ENCODE peak calls at places on chromosomes 5 and 9, in four cellular contexts. B is IMR-90, N is gastrocnemius medialis, Q is heart left ventricle. L is an unnamed sample.

GRCh38 chr5:17694922-17695321 is 60.7 kb downstream of the TAF11L14 start:
- DNase-seq in N (no peak), B (no peak), Q (no peak), L (no peak)

GRCh38 chr9:19939890-19940289 is 151.1 kb upstream of the SLC24A2 start:
- DNase-seq in Q (no peak), B (no peak), N (no peak), L (no peak)

GRCh38 chr9:2018162-2018643 is 3.1 kb downstream of the SMARCA2 start:
- DNase-seq in N (no peak), Q (no peak), B (no peak), L (no peak)

GRCh38 chr9:137744632-137745183 is 125.9 kb downstream of the EHMT1 start:
- DNase-seq in Q (no peak), B (no peak), N (no peak), L (no peak)

GRCh38 chr9:37693265-37693664 is 42.5 kb downstream of the FRMPD1 start:
- DNase-seq in N (peak; percentile 18), Q (no peak), B (peak; percentile 20), L (no peak)

GRCh38 chr9:130327070-130327780 is 61.7 kb downstream of the HMCN2 start:
- DNase-seq in B (no peak), N (no peak), Q (no peak), L (no peak)

GRCh38 chr9:98709968-98710965 is 1.5 kb upstream of the GABBR2 start:
- DNase-seq in N (no peak), B (peak; percentile 73), Q (no peak), L (peak; percentile 34)

GRCh38 chr5:140106101-140106500 is 7.8 kb upstream of the PURA start:
- DNase-seq in B (no peak), Q (no peak), N (no peak), L (no peak)

GRCh38 chr9:28692012-28692411 is 1118.7 kb upstream of the C9orf72 start:
- DNase-seq in N (no peak), B (no peak), Q (no peak), L (no peak)

GRCh38 chr9:116276651-116277121 is 123.1 kb downstream of the PAPPA start:
- DNase-seq in N (no peak), B (no peak), Q (no peak), L (no peak)

GRCh38 chr9:89482950-89483349 is 15.0 kb downstream of the SEMA4D start:
- DNase-seq in B (no peak), Q (no peak), N (peak; percentile 79), L (no peak)

GRCh38 chr5:43232943-43233833 is 41.2 kb downstream of the NIM1K start:
- DNase-seq in B (no peak), Q (no peak), N (no peak), L (no peak)

GRCh38 chr5:38434981-38435710 is 121.3 kb downstream of the LIFR start:
- DNase-seq in Q (no peak), N (no peak), B (peak; percentile 48), L (no peak)

GRCh38 chr9:33466565-33467495 is 6.9 kb downstream of the NOL6 start:
- DNase-seq in Q (peak; percentile 50), N (no peak), B (peak; percentile 24), L (peak; percentile 38)

GRCh38 chr9:92438900-92439526 is 14.7 kb upstream of the OMD start:
- DNase-seq in Q (no peak), B (peak; percentile 53), N (no peak), L (peak; percentile 38)

GRCh38 chr5:142433526-142434321 is 108.9 kb upstream of the SPRY4 start:
- DNase-seq in B (peak; percentile 47), Q (no peak), N (no peak), L (peak; percentile 43)

GRCh38 chr9:121362813-121363585 is 7.1 kb downstream of the STOM start:
- DNase-seq in B (peak; percentile 52), N (no peak), Q (no peak), L (peak; percentile 75)

GRCh38 chr9:93662952-93663572 is 86.7 kb downstream of the PHF2 start:
- DNase-seq in Q (no peak), N (no peak), B (no peak), L (no peak)

GRCh38 chr5:74870299-74871067 is 4.3 kb upstream of the FAM169A start:
- DNase-seq in B (no peak), N (no peak), Q (no peak), L (no peak)

GRCh38 chr5:67089200-67089725 is 107.3 kb downstream of the CD180 start:
- DNase-seq in Q (no peak), B (peak; percentile 65), N (no peak), L (no peak)

GRCh38 chr9:101093620-101094019 is 65.1 kb downstream of the PLPPR1 start:
- DNase-seq in B (no peak), Q (no peak), N (no peak), L (peak; percentile 86)

GRCh38 chr9:137019891-137020683 is 8.0 kb downstream of the ABCA2 start:
- DNase-seq in Q (no peak), N (no peak), B (no peak), L (no peak)

GRCh38 chr5:107576736-107577440 is 93.8 kb downstream of the EFNA5 start:
- DNase-seq in B (no peak), Q (no peak), N (no peak), L (no peak)

GRCh38 chr5:67164856-67165523 is 31.6 kb downstream of the CD180 start:
- DNase-seq in B (no peak), Q (no peak), N (no peak), L (no peak)

GRCh38 chr9:127096208-127096607 is 26.2 kb downstream of the ANGPTL2 start:
- DNase-seq in Q (peak; percentile 60), B (no peak), N (no peak), L (no peak)

GRCh38 chr5:115262405-115263247 is at the start of gene PGGT1B:
- DNase-seq in N (peak; percentile 49), B (peak; percentile 55), Q (peak; percentile 79), L (peak; percentile 77)
- TF ChIP-seq POLR2A in N (peak; percentile 20), B (peak; percentile 78), Q (no peak), L (peak; percentile 89)

GRCh38 chr5:177300236-177300880 is 3.2 kb downstream of the RAB24 start:
- DNase-seq in Q (peak; percentile 82), B (peak; percentile 80), N (no peak), L (peak; percentile 93)
- TF ChIP-seq CTCF in Q (no peak), B (peak; percentile 28), N (no peak), L (peak; percentile 42)

GRCh38 chr5:111514087-111514486 is 1.8 kb upstream of the STARD4 start:
- DNase-seq in N (no peak), Q (no peak), B (no peak), L (no peak)

GRCh38 chr5:111513175-111513520 is 813 bp upstream of the STARD4 start:
- DNase-seq in Q (no peak), N (no peak), B (no peak), L (no peak)

GRCh38 chr5:111511174-111512025 is 935 bp downstream of the STARD4 start:
- DNase-seq in N (no peak), Q (no peak), B (peak; percentile 40), L (peak; percentile 69)

GRCh38 chr5:111512026-111512405 is 319 bp downstream of the STARD4 start:
- DNase-seq in B (peak; percentile 31), Q (no peak), N (peak; percentile 5), L (no peak)

DNA sequence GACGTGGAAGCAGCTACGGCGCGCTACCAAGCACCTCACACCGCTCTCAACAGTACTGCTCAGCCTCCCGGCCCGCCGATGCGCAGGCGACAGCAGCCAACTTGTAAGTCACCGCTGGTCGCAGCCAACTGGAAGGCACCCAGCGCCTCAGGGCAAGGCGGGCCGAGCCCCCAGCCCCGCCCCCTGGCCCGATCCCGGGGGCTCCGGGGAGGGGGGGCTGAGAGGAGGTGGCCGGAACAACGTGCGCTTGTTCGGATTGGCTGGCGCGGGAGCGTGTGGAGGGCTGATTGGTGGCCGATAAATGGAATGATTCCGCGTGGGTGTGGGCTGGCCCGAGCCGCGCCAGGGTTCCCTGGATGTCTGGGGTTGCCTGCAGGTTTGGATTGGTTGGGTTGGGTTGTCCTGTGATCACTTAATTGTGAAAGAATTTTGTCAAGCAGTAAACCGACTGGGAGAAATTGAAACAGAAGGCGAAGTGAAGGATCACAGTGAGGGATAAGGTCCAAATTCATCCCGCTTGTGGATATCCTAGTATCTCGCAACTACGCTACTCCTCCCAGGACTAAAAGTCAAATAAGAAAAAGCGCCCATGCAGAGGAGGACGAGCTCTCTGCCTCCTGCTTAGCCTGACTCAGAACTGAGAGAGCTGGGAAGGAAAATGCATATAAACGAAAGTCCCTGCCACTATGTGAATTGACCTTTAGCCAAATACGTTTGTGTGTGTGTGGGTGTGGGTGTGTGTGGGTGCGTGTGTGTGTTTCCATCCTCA is at the start of gene STARD4:
- DNase-seq in Q (peak; percentile 96), N (peak; percentile 79), B (peak; percentile 92), L (peak; percentile 97)
- TF ChIP-seq POLR2A in Q (no peak), N (peak; percentile 48), B (peak; percentile 58), L (peak; percentile 61)

GRCh38 chr5:150319484-150319790 is 16.7 kb upstream of the ARSI start:
- DNase-seq in N (no peak), Q (no peak), B (no peak), L (no peak)

GRCh38 chr5:150321211-150321610 is 18.5 kb upstream of the ARSI start:
- DNase-seq in Q (no peak), B (no peak), N (no peak), L (no peak)

GRCh38 chr5:150317048-150318003 is 14.6 kb upstream of the ARSI start:
- DNase-seq in N (no peak), Q (no peak), B (peak; percentile 95), L (peak; percentile 81)

GRCh38 chr5:150320048-150320555 is 17.4 kb upstream of the ARSI start:
- DNase-seq in Q (peak; percentile 54), B (peak; percentile 78), N (peak; percentile 71), L (no peak)

GRCh38 chr5:150318613-150319483 is 16.1 kb upstream of the ARSI start:
- DNase-seq in N (no peak), B (no peak), Q (no peak), L (no peak)
- TF ChIP-seq CTCF in N (no peak), B (no peak), Q (no peak), L (no peak)

GRCh38 chr5:9546973-9547947 is 1.4 kb upstream of the SEMA5A start:
- DNase-seq in B (peak; percentile 62), N (no peak), Q (no peak), L (peak; percentile 53)

GRCh38 chr5:9544502-9545300 is 1.2 kb downstream of the SEMA5A start:
- DNase-seq in Q (peak; percentile 86), B (peak; percentile 80), N (peak; percentile 39), L (peak; percentile 48)

GRCh38 chr5:9544056-9544455 is 1.8 kb downstream of the SEMA5A start:
- DNase-seq in N (no peak), Q (no peak), B (peak; percentile 22), L (peak; percentile 7)

GRCh38 chr5:9545301-9545958 is 445 bp downstream of the SEMA5A start:
- DNase-seq in B (no peak), N (no peak), Q (peak; percentile 27), L (no peak)

DNA sequence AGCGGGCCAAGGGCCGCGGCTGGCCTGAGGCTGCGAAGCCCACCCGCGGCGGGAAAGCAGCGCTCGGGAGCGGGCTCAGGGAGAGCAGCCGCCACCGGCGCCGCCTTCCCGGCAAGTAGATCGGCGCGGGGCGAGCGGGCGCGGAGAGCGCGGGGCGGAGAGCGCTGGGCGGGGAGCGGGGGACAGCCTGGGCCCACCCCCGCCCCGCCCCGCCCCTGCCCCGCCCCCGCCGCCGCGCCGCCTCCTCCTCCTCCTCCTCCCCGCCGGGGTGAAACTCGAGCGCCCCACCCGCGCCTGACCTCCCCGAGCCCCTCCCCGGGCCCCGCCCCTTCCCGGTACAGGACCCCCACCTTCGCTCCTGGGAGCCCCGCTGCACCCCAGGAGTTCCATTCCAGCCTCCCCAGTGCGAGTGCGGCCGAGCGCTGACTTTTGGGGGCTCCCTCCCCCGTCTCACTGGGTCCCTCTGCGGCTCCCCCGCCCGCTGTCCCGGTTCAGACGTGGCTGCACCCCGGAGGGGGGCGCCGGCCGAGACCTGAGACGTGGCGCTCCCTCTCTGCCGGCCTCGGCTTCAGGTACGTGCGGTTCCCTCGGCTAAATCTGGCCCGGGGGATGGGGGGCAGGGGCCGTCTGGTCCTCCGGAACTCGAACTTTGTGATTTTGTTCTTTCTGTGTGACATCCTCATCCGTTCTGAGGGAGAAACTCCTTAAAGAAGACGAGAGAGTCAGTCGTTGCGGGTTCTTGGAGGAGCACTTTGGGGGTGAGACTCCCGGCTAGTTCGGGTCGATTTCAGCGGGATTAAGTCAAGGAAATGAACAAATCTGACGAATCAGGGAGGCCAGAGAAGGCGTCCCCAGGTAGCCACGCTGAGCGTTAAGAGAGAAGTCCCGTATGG is at the start of gene SEMA5A:
- DNase-seq in B (peak; percentile 66), Q (peak; percentile 82), N (peak; percentile 19), L (no peak)
- TF ChIP-seq POLR2A in B (peak; percentile 93), Q (no peak), N (peak; percentile 15), L (no peak)

L was measured in endothelial cell of umbilical vein.